ENCODE peak calls at places on chromosome 12, in ten cellular contexts. X, A, Q, M, F, R, Z, P, I and G are unnamed samples.

GRCh38 chr12:116861331-116861730 is 19.9 kb downstream of the HRK start:
- DNase-seq in Q (no peak), M (peak), F (peak), A (peak), R (peak), I (no peak), X (no peak), P (no peak), Z (no peak), G (peak)

GRCh38 chr12:127579446-127579845 is 687.5 kb upstream of the TMEM132C start:
- DNase-seq in F (no peak), I (no peak), X (no peak), P (no peak), M (no peak), R (no peak), A (no peak), Q (no peak), Z (no peak), G (no peak)

GRCh38 chr12:49357099-49357678 is 10.1 kb upstream of the SPATS2 start:
- DNase-seq in R (peak), X (no peak), A (peak), P (no peak), I (peak), M (no peak), Z (no peak), Q (no peak), F (no peak), G (no peak)

GRCh38 chr12:12823308-12823707 is 10.2 kb downstream of the DDX47 start:
- DNase-seq in R (peak), I (peak), M (no peak), A (peak), Z (no peak), F (no peak), X (no peak), P (no peak), Q (no peak), G (no peak)

GRCh38 chr12:97748298-97748697 is 285.7 kb downstream of the RMST start:
- DNase-seq in Z (no peak), I (no peak), R (no peak), Q (no peak), A (no peak), P (no peak), X (no peak), F (no peak), M (no peak), G (no peak)

GRCh38 chr12:80565276-80565675 is 121.2 kb downstream of the PTPRQ start:
- DNase-seq in M (no peak), P (no peak), R (no peak), Q (no peak), I (peak), A (peak), F (no peak), Z (no peak), X (no peak), G (no peak)

GRCh38 chr12:51389302-51389999 is 1.8 kb downstream of the GALNT6 start:
- DNase-seq in Z (no peak), I (peak), R (peak), A (no peak), Q (no peak), P (no peak), F (no peak), M (no peak), X (no peak), G (no peak)

GRCh38 chr12:94098466-94098865 is 49.9 kb upstream of the PLXNC1 start:
- DNase-seq in R (peak), Z (no peak), A (peak), M (no peak), I (peak), P (no peak), Q (no peak), X (no peak), F (no peak), G (no peak)

GRCh38 chr12:124654666-124655316 is 87.4 kb upstream of the NCOR2 start:
- DNase-seq in R (no peak), M (peak), Z (peak), F (peak), P (no peak), I (no peak), X (no peak), Q (no peak), A (no peak), G (no peak)

GRCh38 chr12:2967651-2968050 is 8.5 kb downstream of the TEAD4 start:
- DNase-seq in X (no peak), F (no peak), M (no peak), I (no peak), P (no peak), R (no peak), A (no peak), Q (no peak), Z (no peak), G (no peak)

GRCh38 chr12:96774501-96775256 is 132.4 kb upstream of the NEDD1 start:
- DNase-seq in Z (no peak), F (no peak), A (no peak), X (no peak), I (peak), P (no peak), M (no peak), Q (peak), R (peak), G (no peak)

GRCh38 chr12:129200576-129200975 is 347.3 kb downstream of the GLT1D1 start:
- DNase-seq in P (no peak), I (no peak), F (no peak), A (no peak), Q (no peak), X (no peak), R (no peak), M (no peak), Z (no peak), G (no peak)

GRCh38 chr12:92136883-92137582 is 8.6 kb downstream of the BTG1 start:
- DNase-seq in A (peak), Q (peak), I (peak), R (peak), Z (no peak), P (no peak), X (no peak), F (no peak), M (no peak), G (peak)

GRCh38 chr12:86724716-86725115 is 468.5 kb upstream of the MGAT4C start:
- DNase-seq in I (no peak), Q (no peak), P (no peak), X (no peak), F (no peak), Z (no peak), R (no peak), M (no peak), A (peak), G (no peak)

GRCh38 chr12:91001306-91001705 is 3.5 kb downstream of the EPYC start:
- DNase-seq in A (no peak), F (no peak), M (no peak), X (no peak), Z (no peak), Q (no peak), P (no peak), I (peak), R (no peak), G (no peak)

GRCh38 chr12:31220061-31220460 is 105.9 kb downstream of the SINHCAF start:
- DNase-seq in R (no peak), P (no peak), A (no peak), I (no peak), Q (no peak), Z (no peak), F (no peak), X (no peak), M (no peak), G (no peak)

GRCh38 chr12:132506730-132507538 is 17.0 kb downstream of the FBRSL1 start:
- DNase-seq in M (peak), Q (no peak), I (peak), P (no peak), F (peak), Z (peak), R (no peak), A (peak), X (peak), G (peak)

GRCh38 chr12:71686658-71687025 is 760 bp downstream of the TMEM19 start:
- DNase-seq in Z (no peak), Q (no peak), X (no peak), R (peak), I (peak), A (no peak), F (no peak), P (no peak), M (no peak), G (peak)

GRCh38 chr12:104623920-104624319 is 167.2 kb downstream of the CHST11 start:
- DNase-seq in I (no peak), F (no peak), R (no peak), Q (no peak), Z (no peak), A (no peak), M (no peak), P (no peak), X (no peak), G (no peak)

GRCh38 chr12:28610401-28611114 is 420.3 kb downstream of the CCDC91 start:
- DNase-seq in Z (no peak), I (no peak), P (no peak), F (no peak), A (peak), M (no peak), X (no peak), Q (no peak), R (no peak), G (no peak)

GRCh38 chr12:22658214-22658613 is 33.2 kb downstream of the ETNK1 start:
- DNase-seq in Z (no peak), I (peak), P (no peak), F (no peak), M (no peak), R (peak), A (peak), Q (peak), X (no peak), G (no peak)

GRCh38 chr12:51817027-51817953 is 31.2 kb downstream of the FIGNL2 start:
- DNase-seq in A (no peak), Q (no peak), Z (no peak), P (no peak), I (no peak), F (no peak), X (no peak), M (no peak), R (no peak), G (no peak)

GRCh38 chr12:9940370-9940769 is 8.2 kb upstream of the CLEC2A start:
- DNase-seq in X (no peak), Z (no peak), F (no peak), M (no peak), I (peak), A (peak), P (no peak), Q (no peak), R (peak), G (no peak)

GRCh38 chr12:52969828-52970569 is 21.1 kb downstream of the KRT18 start:
- DNase-seq in X (no peak), F (no peak), P (no peak), A (no peak), Z (no peak), Q (no peak), I (no peak), R (peak), M (no peak), G (no peak)

GRCh38 chr12:34392741-34393085 is 370.4 kb downstream of the ALG10 start:
- DNase-seq in Z (no peak), F (no peak), X (no peak), R (no peak), P (no peak), M (no peak), I (no peak), Q (no peak), A (no peak), G (no peak)

GRCh38 chr12:47883663-47884195 is 21.1 kb downstream of the VDR start:
- DNase-seq in I (no peak), Q (no peak), M (no peak), X (no peak), Z (no peak), F (no peak), P (no peak), A (no peak), R (no peak), G (no peak)

GRCh38 chr12:12685305-12685704 is 10.7 kb downstream of the GPR19 start:
- DNase-seq in M (no peak), X (peak), F (peak), R (no peak), Z (no peak), A (no peak), I (no peak), Q (no peak), P (peak), G (no peak)

GRCh38 chr12:7042847-7043246 is 17.7 kb upstream of the C1S start:
- DNase-seq in M (no peak), F (no peak), P (no peak), Q (peak), A (peak), R (peak), Z (no peak), I (peak), X (no peak), G (no peak)

GRCh38 chr12:22539055-22539454 is 5.3 kb downstream of the C2CD5 start:
- DNase-seq in M (no peak), R (no peak), Z (no peak), P (no peak), F (no peak), Q (no peak), I (no peak), X (no peak), A (no peak), G (no peak)

GRCh38 chr12:48934312-48934706 is 9.0 kb upstream of the FKBP11 start:
- DNase-seq in P (no peak), Q (no peak), A (no peak), I (no peak), R (peak), M (no peak), X (no peak), Z (no peak), F (no peak), G (no peak)

GRCh38 chr12:30959110-30959710 is 32.7 kb downstream of the TSPAN11 start:
- DNase-seq in F (no peak), R (no peak), A (no peak), Q (no peak), X (no peak), I (no peak), Z (no peak), M (no peak), P (no peak), G (no peak)

GRCh38 chr12:27780612-27781408 is 774 bp upstream of the MANSC4 start:
- DNase-seq in I (peak), P (peak), F (peak), X (no peak), Q (peak), A (peak), R (peak), M (peak), Z (peak), G (no peak)

GRCh38 chr12:39127401-39127800 is 222.0 kb upstream of the CPNE8 start:
- DNase-seq in F (no peak), R (peak), A (peak), X (no peak), P (no peak), M (no peak), Q (peak), Z (no peak), I (peak), G (no peak)

GRCh38 chr12:112167031-112167461 is 41.7 kb downstream of the TRAFD1 start:
- DNase-seq in M (no peak), R (no peak), Z (no peak), P (no peak), F (no peak), X (no peak), A (no peak), Q (no peak), I (no peak), G (no peak)

GRCh38 chr12:3280967-3281366 is 203.8 kb downstream of the TSPAN9 start:
- DNase-seq in A (no peak), Q (no peak), I (no peak), X (no peak), F (no peak), Z (no peak), P (no peak), M (no peak), R (no peak), G (no peak)

GRCh38 chr12:6183689-6184441 is 16.3 kb upstream of the CD9 start:
- DNase-seq in Q (no peak), F (no peak), P (no peak), M (no peak), R (no peak), X (no peak), I (peak), Z (no peak), A (peak), G (no peak)

GRCh38 chr12:53045646-53046045 is 4.2 kb upstream of the TNS2 start:
- DNase-seq in A (peak), P (no peak), F (no peak), X (no peak), R (no peak), I (no peak), M (peak), Q (no peak), Z (no peak), G (no peak)

GRCh38 chr12:110316861-110317260 is 35.8 kb downstream of the ATP2A2 start:
- DNase-seq in P (no peak), Z (no peak), I (peak), X (no peak), M (no peak), F (no peak), Q (no peak), R (peak), A (peak), G (peak)
- TF ChIP-seq CTCF in P (no peak), Z (no peak), I (no peak), X (no peak), M (no peak), F (no peak), Q (no peak), R (no peak), A (no peak), G (no peak)

GRCh38 chr12:107317751-107318553 is 224.6 kb upstream of the CRY1 start:
- DNase-seq in Q (peak), I (peak), Z (peak), P (peak), F (peak), X (peak), R (peak), M (peak), A (peak), G (peak)
- TF ChIP-seq CTCF in Q (peak), I (peak), Z (no peak), P (no peak), F (no peak), X (peak), R (peak), M (no peak), A (no peak), G (no peak)

DNA sequence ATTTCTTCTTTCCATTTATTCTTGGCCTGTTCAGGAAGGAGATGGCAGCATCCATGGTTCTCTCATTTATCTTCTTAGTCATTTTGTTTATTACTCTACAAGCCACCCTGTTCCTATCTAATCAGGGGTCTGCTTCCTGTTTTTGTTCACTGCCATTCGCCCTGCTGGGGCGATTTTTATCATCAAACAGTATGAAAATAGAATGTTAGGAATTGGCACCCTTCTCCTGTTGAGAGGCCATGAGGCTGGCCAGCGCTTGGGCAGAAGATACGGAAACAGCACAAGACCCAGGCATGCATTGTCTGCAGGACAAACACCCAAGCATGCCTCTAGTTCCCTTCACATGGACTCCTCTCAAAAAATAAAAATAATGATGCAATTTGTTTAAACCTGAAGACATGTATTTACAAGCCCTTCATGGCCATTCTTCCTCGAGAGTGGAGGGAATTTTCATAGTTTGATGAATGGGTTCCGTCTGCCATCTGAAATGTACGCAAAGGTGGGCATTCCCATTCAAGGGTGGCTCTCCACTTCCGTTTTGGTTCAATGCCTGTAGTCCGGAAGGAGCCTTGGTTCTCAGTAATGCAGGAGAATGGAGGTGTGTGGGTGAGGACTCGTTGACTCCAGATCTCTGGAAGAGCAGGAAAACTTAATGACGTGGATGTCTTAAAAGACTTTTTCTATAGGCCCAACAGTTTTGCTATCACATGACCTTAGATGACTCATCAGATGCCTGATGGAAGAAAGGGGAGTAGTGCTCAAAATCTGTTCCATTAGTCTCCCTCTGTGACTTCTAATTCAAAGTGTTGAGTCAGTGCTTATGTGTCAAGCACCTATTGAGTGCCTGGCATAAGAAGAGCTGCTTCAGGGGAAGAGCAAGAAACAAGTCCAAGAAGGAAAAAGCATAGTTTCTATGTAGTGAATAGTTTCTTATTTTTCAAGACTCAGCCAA is 252.4 kb upstream of the TBX3 start:
- DNase-seq in F (no peak), M (no peak), P (no peak), Z (no peak), X (no peak), Q (no peak), I (peak), R (peak), A (peak), G (no peak)
- TF ChIP-seq CTCF in F (no peak), M (no peak), P (no peak), Z (no peak), X (no peak), Q (no peak), I (no peak), R (no peak), A (no peak), G (no peak)

GRCh38 chr12:62803756-62804155 is 131.2 kb downstream of the PPM1H start:
- DNase-seq in Z (no peak), R (no peak), F (no peak), P (no peak), Q (no peak), X (no peak), I (no peak), M (no peak), A (no peak), G (no peak)

GRCh38 chr12:62801796-62802195 is 133.2 kb downstream of the PPM1H start:
- DNase-seq in A (no peak), I (no peak), P (no peak), Q (no peak), R (no peak), M (no peak), X (no peak), Z (no peak), F (no peak), G (no peak)

GRCh38 chr12:62800707-62801400 is 134.1 kb downstream of the PPM1H start:
- DNase-seq in F (no peak), Q (no peak), R (no peak), Z (no peak), X (no peak), I (no peak), P (no peak), A (no peak), M (no peak), G (no peak)

GRCh38 chr12:62802321-62802720 is 132.6 kb downstream of the PPM1H start:
- DNase-seq in P (no peak), X (no peak), F (no peak), A (no peak), I (peak), R (no peak), Q (no peak), Z (no peak), M (no peak), G (no peak)

DNA sequence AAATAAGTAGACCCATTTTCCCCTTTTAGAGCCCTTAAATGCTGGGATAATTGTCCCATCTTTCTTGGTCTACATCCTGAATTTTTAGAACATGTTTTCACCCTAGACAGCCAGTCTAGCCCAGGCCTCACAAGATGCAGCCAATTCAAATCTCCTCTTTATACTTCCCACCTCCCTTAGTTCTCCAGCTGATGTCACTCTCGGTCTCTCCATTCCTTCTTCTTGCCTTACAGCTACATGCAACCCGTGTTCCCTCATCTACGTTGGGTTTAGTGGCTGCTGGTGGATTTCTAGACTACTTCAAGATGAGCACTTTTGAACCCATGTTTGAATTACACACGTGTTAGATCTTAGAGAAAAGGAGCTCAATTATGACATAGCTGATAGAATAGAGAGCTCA is 132.0 kb downstream of the PPM1H start:
- DNase-seq in X (no peak), M (no peak), P (no peak), I (no peak), A (no peak), Z (no peak), F (no peak), Q (no peak), R (peak), G (no peak)
- TF ChIP-seq CTCF in X (no peak), M (no peak), P (no peak), I (no peak), A (no peak), Z (no peak), F (peak), Q (peak), R (peak), G (peak)

DNA sequence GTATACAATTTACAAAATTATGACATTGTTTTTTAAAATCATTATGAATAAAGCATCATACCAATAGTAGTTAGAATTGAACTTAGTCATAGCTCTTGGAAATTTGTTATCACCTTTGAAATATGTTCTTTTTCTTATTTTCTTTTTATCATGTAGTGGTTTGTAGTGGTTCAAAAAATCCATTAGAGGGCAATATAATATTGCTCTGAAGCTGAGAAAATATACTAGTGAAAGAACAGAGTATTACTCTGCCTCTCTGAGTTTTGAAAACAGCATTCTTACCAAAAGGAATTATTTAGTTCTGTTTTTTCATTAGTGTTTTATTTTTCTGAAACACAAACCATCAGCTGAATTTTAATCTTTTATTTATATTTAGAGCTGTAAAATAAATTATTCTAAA is 76.2 kb downstream of the PDZRN4 start:
- DNase-seq in I (peak), M (no peak), A (peak), F (no peak), P (no peak), Q (no peak), R (peak), Z (no peak), X (no peak), G (no peak)
- TF ChIP-seq CTCF in I (no peak), M (peak), A (peak), F (peak), P (no peak), Q (peak), R (peak), Z (no peak), X (peak), G (peak)